ENCODE peak calls at places on chromosomes 7 and 10, in nine cellular contexts. E is NCI-H510A; W is Calu3; A is foreskin fibroblast; D is NCI-H1436; Y is activated effector memory CD4-positive, alpha-beta T cell treated with anti-CD3 and anti-CD28 coated beads, Interleukin-2, amount 50 U/mL, for 16 hours; O is LHCN-M2; I is stimulated activated CD8-positive, alpha-beta memory T cell treated with anti-CD3 and anti-CD28 coated beads, Interleukin-2, amount 100 ng/mL, for 48 hours; S is aorta. V is an unnamed sample.

GRCh38 chr10:11338160-11338844 is 273.1 kb downstream of the USP6NL start:
- DNase-seq in S (no peak), I (no peak), O (no peak), E (no peak), A (no peak), Y (no peak), W (no peak), D (no peak), V (no peak)

GRCh38 chr10:44959243-44960097 is at the start of gene RASSF4:
- DNase-seq in I (peak), S (peak), E (peak), D (peak), W (peak), A (peak), Y (peak), O (peak), V (peak)

GRCh38 chr10:130957423-130957822 is 354.1 kb downstream of the TCERG1L start:
- DNase-seq in O (no peak), A (no peak), I (no peak), D (no peak), Y (no peak), S (no peak), W (no peak), E (no peak), V (no peak)

GRCh38 chr7:75966209-75966961 is 28.0 kb downstream of the TMEM120A start:
- DNase-seq in O (peak), D (no peak), E (peak), Y (no peak), A (peak), W (no peak), S (peak), I (no peak), V (peak)

GRCh38 chr10:21895932-21896331 is 107.6 kb downstream of the DNAJC1 start:
- DNase-seq in S (no peak), O (no peak), E (no peak), W (no peak), I (no peak), Y (no peak), D (no peak), A (no peak), V (no peak)

GRCh38 chr10:98309366-98310355 is 41.7 kb upstream of the LOXL4 start:
- DNase-seq in W (peak), Y (no peak), I (no peak), S (peak), O (peak), D (peak), E (peak), A (peak), V (peak)

GRCh38 chr10:29257106-29257783 is 31.6 kb upstream of the LYZL1 start:
- DNase-seq in W (no peak), D (no peak), A (peak), I (no peak), O (peak), Y (no peak), S (peak), E (no peak), V (peak)

GRCh38 chr10:27158421-27158820 is 3.3 kb downstream of the MASTL start:
- DNase-seq in Y (no peak), O (no peak), A (peak), W (no peak), I (no peak), E (no peak), D (no peak), S (no peak), V (no peak)

GRCh38 chr7:1754345-1754908 is 84.3 kb downstream of the ELFN1 start:
- DNase-seq in O (no peak), A (no peak), I (no peak), D (no peak), E (no peak), S (no peak), W (no peak), Y (no peak), V (no peak)

GRCh38 chr10:36254191-36254590 is 612.1 kb upstream of the FZD8 start:
- DNase-seq in Y (no peak), I (no peak), A (no peak), O (peak), E (no peak), S (peak), W (no peak), D (no peak), V (peak)

GRCh38 chr10:49594594-49594993 is 15.5 kb upstream of the SLC18A3 start:
- DNase-seq in O (peak), S (no peak), W (peak), A (peak), E (no peak), D (peak), I (no peak), Y (no peak), V (peak)

GRCh38 chr7:76303057-76303828 is 770 bp downstream of the HSPB1 start:
- DNase-seq in W (peak), S (peak), E (peak), O (peak), I (peak), Y (peak), A (peak), D (peak), V (peak)

GRCh38 chr7:95319570-95319969 is 4.8 kb downstream of the PON1 start:
- DNase-seq in W (no peak), O (no peak), D (no peak), S (no peak), E (no peak), Y (no peak), I (no peak), A (no peak), V (no peak)

GRCh38 chr7:2530076-2530967 is 10.7 kb downstream of the LFNG start:
- DNase-seq in Y (peak), W (peak), D (no peak), O (peak), A (peak), S (peak), I (no peak), E (peak), V (no peak)

GRCh38 chr7:30020535-30020934 is 6.0 kb downstream of the FKBP14 start:
- DNase-seq in I (no peak), Y (no peak), W (no peak), S (no peak), A (no peak), O (no peak), D (no peak), E (no peak), V (no peak)

GRCh38 chr10:123715546-123715945 is 49.4 kb downstream of the GPR26 start:
- DNase-seq in O (no peak), W (no peak), S (no peak), D (no peak), Y (no peak), A (no peak), E (no peak), I (no peak), V (no peak)

GRCh38 chr7:23212395-23212794 is 30.5 kb downstream of the NUP42 start:
- DNase-seq in S (no peak), D (no peak), O (no peak), E (no peak), I (no peak), A (no peak), Y (no peak), W (no peak), V (no peak)

GRCh38 chr7:155509725-155510551 is 36.4 kb downstream of the CNPY1 start:
- DNase-seq in O (no peak), W (no peak), Y (peak), A (peak), E (no peak), D (no peak), S (no peak), I (no peak), V (no peak)

GRCh38 chr7:140646931-140647647 is 6.5 kb upstream of the DENND2A start:
- DNase-seq in D (peak), Y (peak), S (no peak), E (peak), A (peak), W (peak), I (peak), O (peak), V (peak)

GRCh38 chr7:154650275-154650674 is 352.6 kb downstream of the PAXIP1 start:
- DNase-seq in O (no peak), W (no peak), S (no peak), E (no peak), D (no peak), A (no peak), I (no peak), Y (no peak), V (no peak)

GRCh38 chr7:17913250-17913649 is 27.0 kb downstream of the SNX13 start:
- DNase-seq in E (no peak), A (no peak), I (no peak), W (no peak), D (no peak), S (no peak), Y (no peak), O (no peak), V (no peak)

GRCh38 chr10:104300736-104301292 is 31.8 kb downstream of the GSTO2 start:
- DNase-seq in S (peak), Y (no peak), W (no peak), O (peak), E (peak), D (peak), I (no peak), A (peak), V (peak)

GRCh38 chr10:113386005-113386404 is 166.8 kb upstream of the HABP2 start:
- DNase-seq in S (peak), O (peak), I (no peak), E (no peak), A (peak), D (no peak), Y (no peak), W (peak), V (peak)

GRCh38 chr10:1054684-1055083 is 1.5 kb upstream of the WDR37 start:
- DNase-seq in O (no peak), I (no peak), E (no peak), D (no peak), Y (no peak), S (no peak), W (no peak), A (no peak), V (no peak)

GRCh38 chr7:105678811-105679495 is 97.7 kb upstream of the EFCAB10 start:
- DNase-seq in D (no peak), W (no peak), O (peak), E (no peak), S (peak), Y (peak), A (no peak), I (no peak), V (peak)

GRCh38 chr10:46528171-46528671 is 28.2 kb downstream of the GPRIN2 start:
- DNase-seq in O (no peak), E (no peak), I (no peak), D (no peak), W (no peak), S (peak), A (no peak), Y (peak), V (no peak)

GRCh38 chr7:54541941-54542618 is at the start of gene VSTM2A:
- DNase-seq in W (no peak), D (no peak), E (peak), A (peak), I (no peak), Y (no peak), S (no peak), O (peak), V (no peak)

GRCh38 chr7:87598234-87599009 is 2.3 kb downstream of the ABCB1 start:
- DNase-seq in D (no peak), S (no peak), E (no peak), Y (no peak), A (no peak), O (no peak), W (no peak), I (no peak), V (no peak)

GRCh38 chr7:51129527-51130472 is 186.8 kb downstream of the COBL start:
- DNase-seq in O (no peak), E (peak), Y (no peak), W (no peak), A (no peak), I (no peak), S (no peak), D (no peak), V (no peak)

GRCh38 chr7:147443942-147444341 is 1146.6 kb upstream of the C7orf33 start:
- DNase-seq in I (no peak), E (no peak), D (no peak), W (no peak), S (no peak), A (no peak), O (no peak), Y (no peak), V (no peak)

GRCh38 chr7:5636914-5637313 is 144.5 kb downstream of the RNF216 start:
- DNase-seq in I (no peak), A (peak), W (no peak), D (no peak), E (no peak), S (peak), O (peak), Y (no peak), V (peak)

GRCh38 chr7:142714375-142714774 is 34.9 kb upstream of the PRSS1 start:
- DNase-seq in S (no peak), I (no peak), A (no peak), E (no peak), W (no peak), D (no peak), Y (peak), O (no peak), V (no peak)

GRCh38 chr10:14485986-14486385 is 155.3 kb upstream of the FRMD4A start:
- DNase-seq in W (no peak), I (no peak), O (no peak), E (no peak), Y (no peak), D (no peak), A (no peak), S (no peak), V (peak)

GRCh38 chr10:84935772-84936171 is 607.4 kb downstream of the CCSER2 start:
- DNase-seq in A (no peak), W (no peak), E (no peak), I (no peak), O (no peak), S (no peak), Y (no peak), D (no peak), V (no peak)

GRCh38 chr7:158321936-158322615 is 265.5 kb downstream of the PTPRN2 start:
- DNase-seq in Y (no peak), O (no peak), W (no peak), A (no peak), S (no peak), D (no peak), I (no peak), E (no peak), V (no peak)

GRCh38 chr7:54705436-54705835 is 53.6 kb downstream of the SEC61G start:
- DNase-seq in W (peak), E (peak), Y (no peak), O (peak), A (peak), I (no peak), D (no peak), S (no peak), V (peak)